ENCODE peak calls at places on chromosome 2, in seven cellular contexts. C, R, D, K, B, Q and V are unnamed samples.

GRCh38 chr2:239936838-239937581 is 88.1 kb downstream of the NDUFA10 start:
- DNase-seq in Q (no peak), R (peak; percentile 72), D (no peak), C (no peak), B (no peak), K (peak; percentile 19), V (peak; percentile 54)

GRCh38 chr2:26727641-26728561 is 35.4 kb downstream of the KCNK3 start:
- DNase-seq in K (no peak), D (no peak), R (no peak), Q (no peak), C (no peak), B (peak; percentile 25), V (no peak)

GRCh38 chr2:98952971-98953370 is 16.9 kb upstream of the CRACDL start:
- DNase-seq in C (no peak), Q (no peak), K (no peak), D (no peak), B (no peak), R (no peak), V (no peak)

GRCh38 chr2:60071427-60071826 is 482.0 kb downstream of the BCL11A start:
- DNase-seq in K (no peak), Q (no peak), C (no peak), B (no peak), R (no peak), D (no peak), V (no peak)

GRCh38 chr2:218658671-218659257 is 659 bp downstream of the ZNF142 start:
- DNase-seq in Q (peak; percentile 72), K (peak; percentile 49), B (peak; percentile 25), D (peak; percentile 72), C (peak; percentile 67), R (peak; percentile 76), V (no peak)

GRCh38 chr2:36489296-36489695 is 108.7 kb downstream of the FEZ2 start:
- DNase-seq in K (no peak), Q (no peak), R (no peak), B (no peak), D (no peak), C (peak; percentile 50), V (no peak)

GRCh38 chr2:217108575-217109027 is 248.7 kb upstream of the TNP1 start:
- DNase-seq in Q (no peak), C (no peak), B (no peak), K (no peak), D (no peak), R (peak; percentile 58), V (no peak)

GRCh38 chr2:70714141-70714905 is 53.7 kb downstream of the ADD2 start:
- DNase-seq in D (peak; percentile 43), Q (no peak), B (no peak), C (no peak), K (no peak), R (no peak), V (peak; percentile 42)

GRCh38 chr2:10889741-10890215 is 22.0 kb upstream of the KCNF1 start:
- DNase-seq in R (no peak), Q (no peak), K (no peak), B (no peak), D (no peak), C (no peak), V (no peak)

GRCh38 chr2:23803275-23803964 is 123.5 kb downstream of the ATAD2B start:
- DNase-seq in B (no peak), K (no peak), R (no peak), Q (no peak), D (no peak), C (peak; percentile 45), V (no peak)

GRCh38 chr2:205751621-205752031 is 69.3 kb downstream of the NRP2 start:
- DNase-seq in B (no peak), Q (no peak), D (no peak), R (no peak), C (no peak), K (no peak), V (no peak)

GRCh38 chr2:78977661-78978145 is 47.8 kb upstream of the REG3G start:
- DNase-seq in D (no peak), C (no peak), Q (no peak), R (peak; percentile 85), K (no peak), B (no peak), V (no peak)

GRCh38 chr2:193088026-193088425 is 893.3 kb upstream of the TMEFF2 start:
- DNase-seq in K (no peak), B (no peak), C (no peak), R (no peak), Q (no peak), D (no peak), V (no peak)

GRCh38 chr2:100876231-100876860 is 56.4 kb downstream of the NPAS2 start:
- DNase-seq in R (no peak), D (no peak), B (no peak), Q (no peak), C (no peak), K (no peak), V (no peak)

GRCh38 chr2:240624011-240624949 is 1.0 kb upstream of the GPR35 start:
- DNase-seq in R (peak; percentile 84), C (no peak), Q (no peak), B (peak; percentile 0), K (no peak), D (no peak), V (peak; percentile 61)

GRCh38 chr2:54574107-54574859 is 118.2 kb downstream of the SPTBN1 start:
- DNase-seq in Q (no peak), K (peak; percentile 47), R (peak; percentile 94), B (peak; percentile 30), C (peak; percentile 58), D (no peak), V (no peak)

GRCh38 chr2:2649109-2650072 is 318.3 kb upstream of the MYT1L start:
- DNase-seq in R (no peak), D (no peak), B (no peak), C (no peak), Q (no peak), K (no peak), V (peak; percentile 41)

GRCh38 chr2:206736935-206737334 is 18.7 kb upstream of the DYTN start:
- DNase-seq in K (no peak), R (no peak), B (no peak), Q (no peak), D (no peak), C (no peak), V (no peak)

GRCh38 chr2:101803945-101804696 is 106.6 kb downstream of the MAP4K4 start:
- DNase-seq in B (no peak), C (no peak), K (no peak), D (no peak), R (no peak), Q (no peak), V (no peak)

GRCh38 chr2:136167721-136168470 is 49.9 kb upstream of the CXCR4 start:
- DNase-seq in K (no peak), D (no peak), B (no peak), C (no peak), R (peak; percentile 60), Q (no peak), V (no peak)

DNA sequence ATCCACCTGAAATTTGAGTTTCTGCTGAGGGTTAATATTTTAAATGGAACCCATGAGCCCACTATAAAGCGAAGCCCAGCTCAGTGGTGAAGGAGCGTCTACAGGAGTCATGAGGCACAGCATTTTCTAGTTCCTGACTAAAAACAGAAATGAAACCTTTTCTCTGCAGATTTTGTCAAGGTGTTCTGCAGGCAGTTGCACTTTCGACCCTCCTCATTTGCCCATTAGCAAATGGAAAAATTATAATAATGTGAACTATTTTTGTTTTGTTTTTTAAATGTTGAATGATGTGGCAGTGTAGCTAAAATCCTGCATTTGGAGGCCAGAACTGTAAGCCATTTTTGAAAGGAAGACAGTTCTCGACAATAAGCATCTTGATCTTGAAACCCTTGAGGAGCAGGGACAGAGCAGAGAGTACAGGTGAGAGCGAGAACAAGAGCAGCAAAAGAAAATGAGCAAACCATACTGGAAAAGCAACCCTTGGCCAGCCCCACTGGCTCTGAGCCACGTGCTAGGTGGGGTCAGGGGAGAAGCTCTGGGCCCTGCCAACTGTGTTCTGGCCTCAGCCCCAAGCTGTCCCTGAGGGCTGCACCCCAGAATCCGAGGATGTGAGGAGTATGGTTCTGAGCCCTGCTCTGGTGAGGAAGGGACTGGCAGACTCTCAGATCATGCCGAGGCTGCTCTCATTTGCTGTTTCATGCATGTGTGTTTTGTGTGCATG is 26.4 kb upstream of the COPS8 start:
- DNase-seq in Q (no peak), C (no peak), D (no peak), K (no peak), B (peak; percentile 51), R (no peak), V (no peak)
- H3K4me3 ChIP-seq in Q (no peak overlapping the region), C (no peak overlapping the region), D (no peak overlapping the region), K (no peak overlapping the region), B (no peak overlapping the region), R (no peak overlapping the region), V (no peak overlapping the region)

DNA sequence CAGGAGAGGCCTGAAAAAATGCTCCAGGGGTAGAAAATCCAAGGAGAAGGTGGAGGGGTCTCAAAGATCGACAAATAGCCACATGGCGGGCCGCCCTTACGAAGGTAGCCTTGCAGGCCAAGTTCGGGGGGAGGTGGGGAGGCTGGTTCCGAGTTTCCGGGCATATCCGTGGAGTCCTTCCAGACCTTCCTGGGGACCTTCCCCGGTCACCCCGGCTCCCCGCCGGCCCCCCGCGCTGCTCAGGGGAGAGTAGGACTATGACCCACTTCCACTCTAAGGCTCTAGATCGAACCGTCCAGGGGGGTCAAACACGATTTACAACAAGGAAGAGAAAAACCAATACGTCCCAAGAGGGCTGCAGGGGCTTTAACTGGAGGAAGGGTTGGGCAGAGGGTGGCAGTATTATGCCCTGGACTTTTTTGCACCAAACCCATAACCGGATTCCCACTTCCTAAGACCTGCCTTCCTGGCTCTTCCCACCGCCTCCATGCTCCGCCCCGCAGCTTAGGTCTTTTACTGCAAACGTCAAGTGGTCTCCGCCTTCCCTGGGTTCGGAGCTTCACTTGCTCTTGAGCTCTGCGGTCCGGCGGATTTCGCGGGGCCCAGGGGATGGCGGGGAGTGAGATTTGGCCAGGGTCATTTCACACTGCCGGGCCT is 789 bp upstream of the LYPD6 start:
- DNase-seq in B (peak; percentile 57), D (peak; percentile 81), C (peak; percentile 59), R (peak; percentile 66), K (peak; percentile 53), Q (peak; percentile 51), V (peak; percentile 66)
- TF ChIP-seq POLR2A in B (no peak), D (no peak), C (no peak), R (no peak), K (no peak), Q (no peak), V (no peak)

GRCh38 chr2:169736902-169737301 is 3.3 kb downstream of the KLHL23 start:
- DNase-seq in B (no peak), Q (no peak), K (no peak), R (no peak), D (no peak), C (peak; percentile 49), V (no peak)
- H3K4me3 ChIP-seq in B (no peak overlapping the region), Q (no peak overlapping the region), K (peak overlapping the region; percentile 20), R (peak overlapping the region; percentile 39), D (no peak overlapping the region), C (no peak overlapping the region), V (peak overlapping the region; percentile 75)

GRCh38 chr2:108447947-108448677 is 894 bp upstream of the GCC2 start:
- DNase-seq in B (no peak), R (no peak), Q (peak; percentile 8), K (peak; percentile 28), C (no peak), D (no peak), V (no peak)

GRCh38 chr2:108446703-108447102 is 2.3 kb upstream of the GCC2 start:
- DNase-seq in Q (no peak), D (no peak), K (no peak), C (no peak), R (no peak), B (no peak), V (no peak)

GRCh38 chr2:108451976-108452375 is 3.0 kb downstream of the GCC2 start:
- DNase-seq in B (no peak), C (no peak), D (no peak), K (no peak), R (no peak), Q (no peak), V (no peak)

GRCh38 chr2:108449410-108450200 is 599 bp downstream of the GCC2 start:
- DNase-seq in R (peak; percentile 61), Q (peak; percentile 9), D (no peak), C (peak; percentile 56), K (peak; percentile 36), B (peak; percentile 11), V (no peak)

GRCh38 chr2:108448678-108449409 is at the start of gene GCC2:
- DNase-seq in Q (peak; percentile 70), K (peak; percentile 97), D (peak; percentile 95), B (peak; percentile 95), R (peak; percentile 97), C (peak; percentile 95), V (peak; percentile 97)
- TF ChIP-seq POLR2A in Q (peak; percentile 79), K (peak; percentile 70), D (peak; percentile 88), B (peak; percentile 95), R (peak; percentile 77), C (peak; percentile 83), V (peak; percentile 79)